ENCODE peak calls at places on chromosome 14, in four cellular contexts. A is testis, H is stomach, Z is pancreas. N is an unnamed sample. For H3K36me3, the result is how much of the 10 kb centered on the place peaks cover.

GRCh38 chr14:50001146-50001998 is 108.5 kb downstream of the ARF6 start:
- DNase-seq in A (peak), H (peak), Z (peak), N (peak)

GRCh38 chr14:49992901-49993335 is 100.0 kb downstream of the ARF6 start:
- DNase-seq in A (peak), H (no peak), Z (no peak), N (no peak)

GRCh38 chr14:64891839-64892375 is 12.2 kb upstream of the SPTB start:
- DNase-seq in A (no peak), H (no peak), Z (no peak), N (peak)

GRCh38 chr14:85634205-85634604 is 104.3 kb downstream of the FLRT2 start:
- DNase-seq in A (no peak), H (no peak), Z (no peak), N (no peak)

GRCh38 chr14:65187421-65188049 is 85.2 kb upstream of the MAX start:
- DNase-seq in A (no peak), H (no peak), Z (no peak), N (no peak)

GRCh38 chr14:42299692-42300091 is 693.0 kb downstream of the LRFN5 start:
- DNase-seq in A (no peak), H (no peak), Z (no peak), N (no peak)

GRCh38 chr14:77557391-77557790 is 58.8 kb upstream of the ISM2 start:
- DNase-seq in A (no peak), H (no peak), Z (no peak), N (no peak)

GRCh38 chr14:105178069-105178867 is 2.8 kb downstream of the NUDT14 start:
- DNase-seq in A (no peak), H (no peak), Z (no peak), N (peak)

GRCh38 chr14:104195854-104196253 is 57.5 kb downstream of the KIF26A start:
- DNase-seq in A (no peak), H (no peak), Z (no peak), N (no peak)

GRCh38 chr14:68191567-68192321 is 372.2 kb downstream of the RAD51B start:
- DNase-seq in A (no peak), H (no peak), Z (peak), N (no peak)

GRCh38 chr14:31207287-31207745 is 277 bp downstream of the HECTD1 start:
- DNase-seq in A (no peak), H (no peak), Z (no peak), N (no peak)

GRCh38 chr14:60183724-60184596 is 18.8 kb upstream of the DHRS7 start:
- DNase-seq in A (no peak), H (no peak), Z (no peak), N (no peak)

GRCh38 chr14:31371651-31372050 is 48.7 kb downstream of the HEATR5A start:
- DNase-seq in A (no peak), H (no peak), Z (no peak), N (no peak)

GRCh38 chr14:60648169-60648933 is 926 bp downstream of the SIX1 start:
- DNase-seq in A (no peak), H (no peak), Z (no peak), N (peak)

GRCh38 chr14:79424462-79424861 is 786.8 kb downstream of the DIO2 start:
- DNase-seq in A (no peak), H (no peak), Z (no peak), N (no peak)

GRCh38 chr14:100364403-100364802 is 41.3 kb downstream of the SLC25A47 start:
- DNase-seq in A (no peak), H (no peak), Z (no peak), N (no peak)
- H3K36me3 ChIP-seq in A (under half), H (under half), Z (under half), N (under half)

GRCh38 chr14:100988011-100988410 is 84.5 kb upstream of the RTL1 start:
- DNase-seq in A (no peak), H (no peak), Z (no peak), N (no peak)
- H3K36me3 ChIP-seq in A (under half), H (under half), Z (under half), N (under half)

GRCh38 chr14:51576899-51577298 is 74.8 kb upstream of the FRMD6 start:
- DNase-seq in A (no peak), H (no peak), Z (no peak), N (no peak)

GRCh38 chr14:51573607-51574006 is 78.1 kb upstream of the FRMD6 start:
- DNase-seq in A (no peak), H (no peak), Z (no peak), N (no peak)

GRCh38 chr14:51576112-51576420 is 75.6 kb upstream of the FRMD6 start:
- DNase-seq in A (no peak), H (no peak), Z (no peak), N (no peak)

GRCh38 chr14:51574009-51574408 is 77.7 kb upstream of the FRMD6 start:
- DNase-seq in A (no peak), H (no peak), Z (no peak), N (no peak)

DNA sequence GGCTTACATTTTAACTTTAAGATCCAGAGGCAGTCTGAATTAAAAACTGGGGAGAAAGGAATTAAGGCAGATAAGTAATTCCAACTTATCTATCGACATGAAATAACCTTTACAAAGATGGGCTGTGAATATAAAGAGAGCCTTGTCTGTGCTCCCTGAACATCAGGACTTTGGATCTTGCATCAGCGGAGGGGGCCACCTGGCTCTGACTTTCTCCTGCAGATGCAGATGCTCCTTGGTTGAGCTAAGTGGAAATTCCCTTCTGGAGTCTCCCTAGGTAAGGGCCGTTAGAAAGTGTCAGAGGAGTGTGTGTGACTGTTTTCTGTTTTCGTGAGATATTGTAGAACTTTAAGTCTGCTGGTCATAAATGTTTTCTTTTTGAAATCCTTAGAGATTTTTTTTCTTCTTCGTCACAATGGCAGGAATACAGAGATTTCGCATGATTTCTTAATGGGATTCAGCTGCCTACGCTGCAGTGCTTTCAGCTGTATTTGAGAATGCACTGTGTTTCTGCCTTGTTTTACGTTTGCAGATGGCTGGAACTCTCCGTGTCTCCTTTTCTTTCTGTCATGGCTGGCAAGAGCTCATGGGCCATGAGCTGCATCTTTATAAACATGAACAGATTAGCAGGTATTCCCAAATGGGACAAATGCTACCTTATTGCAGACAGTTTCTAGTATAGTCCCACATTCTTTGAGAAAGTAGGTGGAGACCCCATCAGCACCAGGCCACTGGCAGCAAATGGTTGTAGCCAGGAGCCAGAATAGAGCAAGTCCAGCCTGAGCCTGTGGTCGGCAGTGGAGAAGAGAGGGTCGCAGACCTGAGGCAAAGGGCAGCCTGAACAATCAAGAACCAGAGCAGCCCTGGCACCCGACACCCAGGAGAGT is 76.2 kb upstream of the FRMD6 start:
- DNase-seq in A (no peak), H (no peak), Z (no peak), N (no peak)
- H3K36me3 ChIP-seq in A (under half), H (under half), Z (under half), N (under half)

DNA sequence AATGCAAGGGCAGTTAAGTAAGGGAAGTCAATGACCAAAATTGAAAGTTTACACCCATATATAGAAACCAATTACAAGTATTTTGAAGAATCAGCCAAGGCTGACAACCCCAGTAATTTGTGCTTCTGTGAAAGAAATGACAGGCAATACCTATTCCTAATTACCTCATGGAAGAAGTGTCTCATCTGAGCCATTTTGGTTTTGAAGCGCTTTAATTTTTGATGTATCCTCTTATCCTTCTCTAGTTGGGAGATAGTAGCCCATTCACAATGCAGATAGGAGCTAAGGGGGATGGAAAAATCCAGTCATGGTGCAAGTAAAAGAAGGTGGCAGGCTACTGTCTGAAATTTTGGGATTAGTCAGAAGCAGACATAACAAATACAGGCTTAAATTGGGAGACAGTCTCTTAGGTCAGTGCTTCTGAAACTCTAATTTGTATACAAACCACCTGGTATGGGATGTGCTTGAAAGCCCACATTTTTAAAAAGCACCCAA is 30.4 kb upstream of the SUPT16H start:
- DNase-seq in A (no peak), H (no peak), Z (no peak), N (no peak)
- H3K36me3 ChIP-seq in A (under half), H (half or more), Z (under half), N (half or more)

DNA sequence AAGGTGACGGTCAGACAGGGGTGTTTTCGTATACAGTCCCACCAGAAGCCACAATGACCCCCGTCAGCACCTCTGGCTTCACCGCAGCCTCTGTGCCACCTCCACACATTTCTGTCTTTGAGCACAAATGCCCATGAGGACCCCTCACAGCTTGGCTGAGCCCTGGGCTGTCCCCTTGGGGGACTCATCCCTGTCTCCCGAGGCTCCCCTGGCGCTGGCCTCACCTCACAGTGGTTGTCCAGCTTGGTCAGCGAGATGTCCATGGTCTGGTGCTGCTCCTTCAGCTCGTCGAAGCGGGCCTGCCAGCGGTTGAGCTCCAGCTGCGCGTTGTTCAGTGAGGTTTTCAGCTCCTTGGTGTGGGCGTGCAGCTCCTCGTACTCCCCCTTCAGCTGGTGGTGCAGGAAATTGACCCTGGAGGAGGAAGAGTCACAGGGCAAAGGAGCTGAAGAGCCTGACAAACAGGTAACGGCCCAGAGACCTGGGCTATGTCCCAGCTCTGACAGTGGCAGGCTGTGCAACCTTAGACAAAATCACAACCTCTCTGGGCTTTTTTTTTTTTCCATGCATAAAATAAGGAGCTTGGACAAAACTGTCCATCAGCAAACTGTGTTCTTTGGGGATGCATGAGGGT is 52.7 kb upstream of the GPR68 start:
- DNase-seq in A (no peak), H (no peak), Z (no peak), N (no peak)
- H3K36me3 ChIP-seq in A (under half), H (under half), Z (under half), N (half or more)